ENCODE peak calls at places on chromosomes 13 and 19, in four cellular contexts. One of them, this sample, is unnamed.

GRCh38 chr19:29834991-29835390 is 23.2 kb downstream of the CCNE1 start:
- DNase-seq in activated T-cell treated with anti-CD3 and anti-CD28 coated beads, Interleukin-2, amount 50 U/mL, for 72 hours: no peak
- DNase-seq in stimulated activated CD4-positive, alpha-beta T cell treated with anti-CD3 and anti-CD28 coated beads, Interleukin-1b, Interleukin-23, amount 100 ng/mL, for 4 hours: no peak
- DNase-seq in IMR-90: no peak
- DNase-seq in this sample: no peak

GRCh38 chr19:7921955-7922840 is 2.1 kb downstream of the SNAPC2 start:
- DNase-seq in stimulated activated CD4-positive, alpha-beta T cell treated with anti-CD3 and anti-CD28 coated beads, Interleukin-1b, Interleukin-23, amount 100 ng/mL, for 4 hours: no peak
- DNase-seq in activated T-cell treated with anti-CD3 and anti-CD28 coated beads, Interleukin-2, amount 50 U/mL, for 72 hours: no peak
- DNase-seq in IMR-90: no peak
- DNase-seq in this sample: no peak

GRCh38 chr13:114007566-114007965 is 33.7 kb upstream of the C13orf46 start:
- DNase-seq in stimulated activated CD4-positive, alpha-beta T cell treated with anti-CD3 and anti-CD28 coated beads, Interleukin-1b, Interleukin-23, amount 100 ng/mL, for 4 hours: no peak
- DNase-seq in IMR-90: no peak
- DNase-seq in activated T-cell treated with anti-CD3 and anti-CD28 coated beads, Interleukin-2, amount 50 U/mL, for 72 hours: no peak
- DNase-seq in this sample: no peak

GRCh38 chr19:53102701-53103140 is 501 bp downstream of the ZNF160 start:
- DNase-seq in IMR-90: peak; percentile 31
- DNase-seq in activated T-cell treated with anti-CD3 and anti-CD28 coated beads, Interleukin-2, amount 50 U/mL, for 72 hours: peak; percentile 26
- DNase-seq in stimulated activated CD4-positive, alpha-beta T cell treated with anti-CD3 and anti-CD28 coated beads, Interleukin-1b, Interleukin-23, amount 100 ng/mL, for 4 hours: peak; percentile 14
- DNase-seq in this sample: peak; percentile 41

GRCh38 chr19:39967561-39967960 is 3.4 kb upstream of the PSMC4 start:
- DNase-seq in activated T-cell treated with anti-CD3 and anti-CD28 coated beads, Interleukin-2, amount 50 U/mL, for 72 hours: no peak
- DNase-seq in IMR-90: no peak
- DNase-seq in stimulated activated CD4-positive, alpha-beta T cell treated with anti-CD3 and anti-CD28 coated beads, Interleukin-1b, Interleukin-23, amount 100 ng/mL, for 4 hours: no peak
- DNase-seq in this sample: no peak

GRCh38 chr19:45184115-45184514 is 5.5 kb downstream of the BLOC1S3 start:
- DNase-seq in IMR-90: no peak
- DNase-seq in activated T-cell treated with anti-CD3 and anti-CD28 coated beads, Interleukin-2, amount 50 U/mL, for 72 hours: no peak
- DNase-seq in stimulated activated CD4-positive, alpha-beta T cell treated with anti-CD3 and anti-CD28 coated beads, Interleukin-1b, Interleukin-23, amount 100 ng/mL, for 4 hours: no peak
- DNase-seq in this sample: no peak

GRCh38 chr13:98672947-98673545 is 79.4 kb downstream of the SLC15A1 start:
- DNase-seq in IMR-90: peak; percentile 75
- DNase-seq in stimulated activated CD4-positive, alpha-beta T cell treated with anti-CD3 and anti-CD28 coated beads, Interleukin-1b, Interleukin-23, amount 100 ng/mL, for 4 hours: peak; percentile 20
- DNase-seq in activated T-cell treated with anti-CD3 and anti-CD28 coated beads, Interleukin-2, amount 50 U/mL, for 72 hours: peak; percentile 49
- DNase-seq in this sample: peak; percentile 58

GRCh38 chr13:111957913-111958450 is 109.0 kb upstream of the SOX1 start:
- DNase-seq in activated T-cell treated with anti-CD3 and anti-CD28 coated beads, Interleukin-2, amount 50 U/mL, for 72 hours: no peak
- DNase-seq in stimulated activated CD4-positive, alpha-beta T cell treated with anti-CD3 and anti-CD28 coated beads, Interleukin-1b, Interleukin-23, amount 100 ng/mL, for 4 hours: no peak
- DNase-seq in IMR-90: no peak
- DNase-seq in this sample: no peak

GRCh38 chr19:39316627-39317321 is 3.9 kb downstream of the LRFN1 start:
- DNase-seq in activated T-cell treated with anti-CD3 and anti-CD28 coated beads, Interleukin-2, amount 50 U/mL, for 72 hours: no peak
- DNase-seq in stimulated activated CD4-positive, alpha-beta T cell treated with anti-CD3 and anti-CD28 coated beads, Interleukin-1b, Interleukin-23, amount 100 ng/mL, for 4 hours: no peak
- DNase-seq in IMR-90: no peak
- DNase-seq in this sample: no peak

GRCh38 chr13:79457948-79458347 is 23.0 kb upstream of the NDFIP2 start:
- DNase-seq in stimulated activated CD4-positive, alpha-beta T cell treated with anti-CD3 and anti-CD28 coated beads, Interleukin-1b, Interleukin-23, amount 100 ng/mL, for 4 hours: no peak
- DNase-seq in IMR-90: peak; percentile 91
- DNase-seq in activated T-cell treated with anti-CD3 and anti-CD28 coated beads, Interleukin-2, amount 50 U/mL, for 72 hours: peak; percentile 24
- DNase-seq in this sample: peak; percentile 78

GRCh38 chr13:90801621-90802020 is 545.9 kb upstream of the MIR17HG start:
- DNase-seq in activated T-cell treated with anti-CD3 and anti-CD28 coated beads, Interleukin-2, amount 50 U/mL, for 72 hours: no peak
- DNase-seq in stimulated activated CD4-positive, alpha-beta T cell treated with anti-CD3 and anti-CD28 coated beads, Interleukin-1b, Interleukin-23, amount 100 ng/mL, for 4 hours: no peak
- DNase-seq in IMR-90: no peak
- DNase-seq in this sample: no peak

GRCh38 chr19:47226426-47227346 is 4.3 kb downstream of the BBC3 start:
- DNase-seq in stimulated activated CD4-positive, alpha-beta T cell treated with anti-CD3 and anti-CD28 coated beads, Interleukin-1b, Interleukin-23, amount 100 ng/mL, for 4 hours: no peak
- DNase-seq in IMR-90: peak; percentile 67
- DNase-seq in activated T-cell treated with anti-CD3 and anti-CD28 coated beads, Interleukin-2, amount 50 U/mL, for 72 hours: peak; percentile 82
- DNase-seq in this sample: peak; percentile 84

GRCh38 chr13:27920677-27921420 is 1.0 kb downstream of the PDX1 start:
- DNase-seq in IMR-90: peak; percentile 6
- DNase-seq in activated T-cell treated with anti-CD3 and anti-CD28 coated beads, Interleukin-2, amount 50 U/mL, for 72 hours: peak; percentile 11
- DNase-seq in stimulated activated CD4-positive, alpha-beta T cell treated with anti-CD3 and anti-CD28 coated beads, Interleukin-1b, Interleukin-23, amount 100 ng/mL, for 4 hours: no peak
- DNase-seq in this sample: no peak

GRCh38 chr13:44191504-44192171 is 182.0 kb upstream of the SERP2 start:
- DNase-seq in IMR-90: peak; percentile 70
- DNase-seq in activated T-cell treated with anti-CD3 and anti-CD28 coated beads, Interleukin-2, amount 50 U/mL, for 72 hours: peak; percentile 30
- DNase-seq in stimulated activated CD4-positive, alpha-beta T cell treated with anti-CD3 and anti-CD28 coated beads, Interleukin-1b, Interleukin-23, amount 100 ng/mL, for 4 hours: no peak
- DNase-seq in this sample: peak; percentile 87

GRCh38 chr19:2042485-2043268 is 8.4 kb downstream of the MKNK2 start:
- DNase-seq in IMR-90: no peak
- DNase-seq in activated T-cell treated with anti-CD3 and anti-CD28 coated beads, Interleukin-2, amount 50 U/mL, for 72 hours: no peak
- DNase-seq in stimulated activated CD4-positive, alpha-beta T cell treated with anti-CD3 and anti-CD28 coated beads, Interleukin-1b, Interleukin-23, amount 100 ng/mL, for 4 hours: no peak
- DNase-seq in this sample: no peak

GRCh38 chr13:51976423-51976822 is 34.8 kb downstream of the ATP7B start:
- DNase-seq in activated T-cell treated with anti-CD3 and anti-CD28 coated beads, Interleukin-2, amount 50 U/mL, for 72 hours: no peak
- DNase-seq in IMR-90: no peak
- DNase-seq in stimulated activated CD4-positive, alpha-beta T cell treated with anti-CD3 and anti-CD28 coated beads, Interleukin-1b, Interleukin-23, amount 100 ng/mL, for 4 hours: no peak
- DNase-seq in this sample: no peak

GRCh38 chr13:93249259-93249917 is 22.8 kb downstream of the GPC6 start:
- DNase-seq in activated T-cell treated with anti-CD3 and anti-CD28 coated beads, Interleukin-2, amount 50 U/mL, for 72 hours: no peak
- DNase-seq in IMR-90: peak; percentile 95
- DNase-seq in stimulated activated CD4-positive, alpha-beta T cell treated with anti-CD3 and anti-CD28 coated beads, Interleukin-1b, Interleukin-23, amount 100 ng/mL, for 4 hours: no peak
- DNase-seq in this sample: peak; percentile 93

GRCh38 chr13:90696656-90697055 is 650.8 kb upstream of the MIR17HG start:
- DNase-seq in IMR-90: peak; percentile 0
- DNase-seq in stimulated activated CD4-positive, alpha-beta T cell treated with anti-CD3 and anti-CD28 coated beads, Interleukin-1b, Interleukin-23, amount 100 ng/mL, for 4 hours: no peak
- DNase-seq in activated T-cell treated with anti-CD3 and anti-CD28 coated beads, Interleukin-2, amount 50 U/mL, for 72 hours: no peak
- DNase-seq in this sample: peak; percentile 7

GRCh38 chr19:47719047-47719885 is 6.0 kb downstream of the EHD2 start:
- DNase-seq in IMR-90: peak; percentile 99
- DNase-seq in stimulated activated CD4-positive, alpha-beta T cell treated with anti-CD3 and anti-CD28 coated beads, Interleukin-1b, Interleukin-23, amount 100 ng/mL, for 4 hours: no peak
- DNase-seq in activated T-cell treated with anti-CD3 and anti-CD28 coated beads, Interleukin-2, amount 50 U/mL, for 72 hours: no peak
- DNase-seq in this sample: peak; percentile 99

GRCh38 chr13:103140001-103140671 is 73.9 kb upstream of the SLC10A2 start:
- DNase-seq in IMR-90: no peak
- DNase-seq in activated T-cell treated with anti-CD3 and anti-CD28 coated beads, Interleukin-2, amount 50 U/mL, for 72 hours: no peak
- DNase-seq in stimulated activated CD4-positive, alpha-beta T cell treated with anti-CD3 and anti-CD28 coated beads, Interleukin-1b, Interleukin-23, amount 100 ng/mL, for 4 hours: no peak
- DNase-seq in this sample: peak; percentile 9

This sample was measured in LHCN-M2.